ENCODE peak calls at places on chromosomes 16 and 17, in four cellular contexts. B, H, I and W are unnamed samples.

GRCh38 chr17:82235775-82236141 is 6.9 kb downstream of the SLC16A3 start:
- DNase-seq in B (no peak), I (no peak), H (no peak), W (no peak)

GRCh38 chr16:74743668-74744299 is 30.8 kb downstream of the FA2H start:
- DNase-seq in B (peak; percentile 90), I (peak; percentile 50), H (no peak), W (no peak)

GRCh38 chr16:72985148-72985882 is 62.6 kb downstream of the ZFHX3 start:
- DNase-seq in H (no peak), I (peak; percentile 83), B (no peak), W (no peak)

GRCh38 chr16:70572926-70573270 is 49.3 kb downstream of the SF3B3 start:
- DNase-seq in H (no peak), I (no peak), B (no peak), W (no peak)

GRCh38 chr16:4679854-4680636 is 13.3 kb upstream of the NUDT16L1 start:
- DNase-seq in B (no peak), H (no peak), I (peak; percentile 16), W (no peak)

GRCh38 chr16:3957344-3957980 is 76.9 kb upstream of the CREBBP start:
- DNase-seq in B (no peak), H (no peak), I (no peak), W (no peak)

GRCh38 chr16:57824880-57825279 is 22.6 kb upstream of the KIFC3 start:
- DNase-seq in I (no peak), H (peak; percentile 91), B (no peak), W (no peak)

GRCh38 chr17:82767041-82767754 is 15.3 kb downstream of the TBCD start:
- DNase-seq in H (peak; percentile 65), B (peak; percentile 39), I (peak; percentile 67), W (no peak)

GRCh38 chr17:56359518-56359917 is 206.2 kb downstream of the ANKFN1 start:
- DNase-seq in H (no peak), B (no peak), I (no peak), W (no peak)

GRCh38 chr17:43530303-43531081 is 15.6 kb downstream of the ETV4 start:
- DNase-seq in H (peak; percentile 100), I (peak; percentile 49), B (peak; percentile 96), W (no peak)

GRCh38 chr16:68346892-68347480 is 36.2 kb downstream of the PRMT7 start:
- DNase-seq in B (no peak), H (no peak), I (no peak), W (no peak)

GRCh38 chr16:81413245-81413990 is 31.2 kb upstream of the CMIP start:
- DNase-seq in B (no peak), I (no peak), H (no peak), W (no peak)

GRCh38 chr17:14268264-14268663 is 31.6 kb upstream of the CDRT15 start:
- DNase-seq in B (no peak), I (no peak), H (peak; percentile 51), W (no peak)

GRCh38 chr17:27276653-27277156 is 17.2 kb upstream of the WSB1 start:
- DNase-seq in B (no peak), H (peak; percentile 95), I (no peak), W (no peak)

GRCh38 chr17:79031996-79032875 is 8.3 kb downstream of the C1QTNF1 start:
- DNase-seq in I (no peak), H (no peak), B (no peak), W (no peak)

GRCh38 chr17:29007456-29008455 is 1.9 kb upstream of the SEZ6 start:
- DNase-seq in H (peak; percentile 74), I (peak; percentile 77), B (peak; percentile 71), W (no peak)

GRCh38 chr16:19771796-19772195 is 53.7 kb downstream of the IQCK start:
- DNase-seq in I (no peak), H (no peak), B (no peak), W (no peak)

GRCh38 chr16:9797306-9797705 is 384.9 kb downstream of the GRIN2A start:
- DNase-seq in H (no peak), I (peak; percentile 22), B (no peak), W (no peak)

GRCh38 chr17:4017377-4017776 is 53.1 kb upstream of the ATP2A3 start:
- DNase-seq in I (no peak), H (no peak), B (no peak), W (no peak)

GRCh38 chr17:56185905-56186783 is 32.9 kb downstream of the ANKFN1 start:
- DNase-seq in B (peak; percentile 57), H (no peak), I (peak; percentile 90), W (no peak)

GRCh38 chr16:85444879-85445778 is 168.0 kb upstream of the GSE1 start:
- DNase-seq in I (no peak), H (no peak), B (no peak), W (no peak)

GRCh38 chr17:45225051-45225700 is 3.5 kb downstream of the FMNL1 start:
- DNase-seq in I (no peak), H (no peak), B (peak; percentile 52), W (no peak)

GRCh38 chr17:81513669-81514484 is 1.3 kb upstream of the ACTG1 start:
- DNase-seq in B (no peak), H (peak; percentile 85), I (peak; percentile 94), W (peak; percentile 53)

GRCh38 chr17:60910415-60910814 is 232.8 kb downstream of the BCAS3 start:
- DNase-seq in I (no peak), B (no peak), H (peak; percentile 10), W (no peak)

GRCh38 chr17:82234211-82235055 is 5.6 kb downstream of the SLC16A3 start:
- DNase-seq in B (no peak), I (no peak), H (no peak), W (no peak)

GRCh38 chr17:4895121-4895520 is 4.2 kb upstream of the C17orf107 start:
- DNase-seq in I (no peak), B (no peak), H (no peak), W (no peak)

GRCh38 chr16:89184685-89185061 is 13.1 kb downstream of the CDH15 start:
- DNase-seq in I (no peak), H (no peak), B (no peak), W (no peak)